ENCODE peak calls at places on chromosomes 6 and 20, in four cellular contexts. R is pancreas; F is GM23338; E is activated CD8-positive, alpha-beta T cell treated with anti-CD3 and anti-CD28 coated beads for 36 hours. N is an unnamed sample.

GRCh38 chr6:47106721-47107197 is 64.6 kb upstream of the ADGRF1 start:
- DNase-seq in E (no peak), R (no peak), F (peak; percentile 59), N (no peak)

GRCh38 chr20:46872315-46873211 is 22.1 kb upstream of the EYA2 start:
- DNase-seq in F (peak; percentile 45), R (no peak), E (peak; percentile 14), N (no peak)

GRCh38 chr6:142543576-142543975 is 241.8 kb downstream of the ADGRG6 start:
- DNase-seq in R (no peak), E (no peak), F (no peak), N (no peak)

GRCh38 chr20:51021067-51022025 is 1.6 kb downstream of the KCNG1 start:
- DNase-seq in R (no peak), F (peak; percentile 53), E (no peak), N (no peak)

GRCh38 chr6:90940812-90941481 is 354.1 kb upstream of the MAP3K7 start:
- DNase-seq in E (no peak), F (peak; percentile 76), R (no peak), N (peak; percentile 53)

GRCh38 chr6:35911871-35912653 is 8.8 kb downstream of the SRPK1 start:
- DNase-seq in F (no peak), E (no peak), R (peak; percentile 22), N (no peak)

GRCh38 chr6:13877116-13877515 is 47.6 kb upstream of the RNF182 start:
- DNase-seq in R (no peak), F (no peak), E (no peak), N (no peak)

GRCh38 chr6:41767112-41767946 is 12.4 kb downstream of the FRS3 start:
- DNase-seq in F (no peak), R (peak; percentile 51), E (no peak), N (no peak)

GRCh38 chr20:53413188-53413631 is 180.4 kb downstream of the ZNF217 start:
- DNase-seq in R (peak; percentile 43), F (peak; percentile 94), E (peak; percentile 79), N (peak; percentile 82)

GRCh38 chr6:168163096-168163731 is 84.2 kb upstream of the FRMD1 start:
- DNase-seq in F (no peak), R (peak; percentile 46), E (no peak), N (no peak)

GRCh38 chr6:24902782-24903181 is 33.0 kb downstream of the RIPOR2 start:
- DNase-seq in E (no peak), R (no peak), F (no peak), N (no peak)

GRCh38 chr20:35952480-35953410 is 1.6 kb downstream of the SCAND1 start:
- DNase-seq in E (peak; percentile 9), F (peak; percentile 21), R (peak; percentile 18), N (no peak)

GRCh38 chr6:121856296-121856695 is 420.9 kb downstream of the GJA1 start:
- DNase-seq in F (no peak), E (no peak), R (no peak), N (no peak)

GRCh38 chr6:76886900-76887299 is 576.4 kb downstream of the HTR1B start:
- DNase-seq in F (no peak), R (no peak), E (no peak), N (no peak)

GRCh38 chr6:148851683-148852556 is 105.1 kb downstream of the UST start:
- DNase-seq in E (no peak), R (peak; percentile 68), F (no peak), N (no peak)

GRCh38 chr20:9352740-9353139 is 161.7 kb upstream of the LAMP5 start:
- DNase-seq in F (no peak), R (no peak), E (no peak), N (no peak)

GRCh38 chr20:58640446-58640845 is 10.6 kb upstream of the STX16 start:
- DNase-seq in R (no peak), F (no peak), E (no peak), N (no peak)

GRCh38 chr20:58637466-58638198 is 13.5 kb upstream of the STX16 start:
- DNase-seq in F (no peak), R (no peak), E (no peak), N (no peak)

GRCh38 chr20:58636983-58637421 is 14.1 kb upstream of the STX16 start:
- DNase-seq in F (peak; percentile 78), E (no peak), R (no peak), N (no peak)

GRCh38 chr20:58638467-58639181 is 12.5 kb upstream of the STX16 start:
- DNase-seq in R (no peak), F (no peak), E (no peak), N (no peak)

DNA sequence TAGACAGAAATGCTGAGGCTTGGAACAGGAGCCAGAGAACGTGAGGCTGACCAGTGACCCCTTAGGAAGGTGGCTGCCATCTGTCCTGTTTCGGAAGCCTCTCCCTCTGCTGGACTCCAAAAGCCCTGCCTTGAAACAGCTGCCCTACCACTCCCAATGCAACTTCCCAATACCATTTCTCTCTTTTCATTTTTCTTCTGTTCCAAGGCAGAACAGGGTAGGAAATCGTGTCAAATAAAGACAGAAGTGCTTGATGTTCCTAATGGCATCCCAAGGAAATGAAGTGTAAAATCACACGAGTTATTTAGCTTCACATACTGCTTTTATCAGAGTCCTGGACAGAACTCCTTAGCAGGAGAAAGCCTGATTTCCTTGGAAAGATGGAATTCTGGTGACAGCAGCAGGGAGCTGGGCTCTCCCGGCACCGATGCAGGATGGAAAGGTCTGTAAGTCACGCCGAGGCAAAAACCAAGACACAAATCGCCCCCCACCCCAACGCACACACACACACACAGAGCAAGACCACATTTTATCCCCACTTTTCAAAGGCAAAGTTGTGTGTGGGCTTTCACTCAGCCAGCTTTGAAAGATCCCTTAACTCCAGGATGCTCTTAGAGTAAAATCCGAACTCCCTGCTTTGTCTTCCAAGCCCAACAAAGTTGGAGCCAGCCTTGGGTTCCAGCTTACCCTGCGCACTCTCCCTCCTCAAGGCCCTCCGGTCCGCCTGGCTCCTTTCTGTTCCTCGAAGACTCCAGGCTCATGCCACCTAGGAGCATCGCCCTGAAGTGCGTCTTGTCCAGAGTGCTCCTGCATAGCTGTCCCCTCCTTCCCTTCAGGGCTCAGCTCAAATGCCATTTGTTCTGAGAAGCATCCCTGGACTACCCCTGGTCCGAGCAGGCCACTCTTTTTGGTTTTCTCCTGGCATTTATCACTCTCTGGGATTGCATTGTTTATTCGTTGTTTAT is 11.6 kb upstream of the STX16 start:
- DNase-seq in E (no peak), R (no peak), F (no peak), N (no peak)
- TF ChIP-seq CTCF in E (no peak), R (no peak), F (no peak), N (no peak)

GRCh38 chr6:112795316-112795715 is 448.2 kb downstream of the RFPL4B start:
- DNase-seq in R (no peak), F (no peak), E (no peak), N (no peak)
- TF ChIP-seq CTCF in R (no peak), F (no peak), E (no peak), N (no peak)

GRCh38 chr6:98039876-98040605 is 757.0 kb upstream of the MMS22L start:
- DNase-seq in F (peak; percentile 93), R (no peak), E (no peak), N (no peak)

GRCh38 chr6:98041072-98041471 is 758.1 kb upstream of the MMS22L start:
- DNase-seq in R (no peak), E (no peak), F (peak; percentile 82), N (no peak)

GRCh38 chr6:98036344-98036743 is 753.3 kb upstream of the MMS22L start:
- DNase-seq in F (peak; percentile 75), E (no peak), R (no peak), N (no peak)

GRCh38 chr6:98039443-98039842 is 756.4 kb upstream of the MMS22L start:
- DNase-seq in E (no peak), F (peak; percentile 64), R (no peak), N (no peak)

DNA sequence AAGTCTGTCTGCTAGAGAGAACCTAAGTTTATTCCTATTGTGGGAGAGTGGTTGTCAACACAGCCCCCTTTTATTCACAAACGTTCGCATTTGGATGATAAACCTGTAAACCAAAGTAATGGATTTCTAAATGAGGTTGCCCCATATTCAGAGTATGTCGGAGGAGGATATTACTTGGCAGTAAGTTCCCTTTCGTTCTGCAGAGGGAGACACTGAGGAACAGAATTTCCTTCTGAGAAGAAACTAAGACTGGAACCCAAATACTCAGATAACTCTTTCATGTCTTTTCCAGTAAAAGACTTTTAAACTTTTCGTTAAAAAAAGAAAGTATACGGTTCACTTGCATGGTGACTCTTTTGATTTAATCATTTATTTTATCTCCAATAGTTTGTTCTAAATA is 754.6 kb upstream of the MMS22L start:
- DNase-seq in F (peak; percentile 61), E (no peak), R (no peak), N (no peak)
- TF ChIP-seq CTCF in F (peak; percentile 50), E (no peak), R (no peak), N (no peak)

GRCh38 chr20:18712877-18713276 is 100.7 kb upstream of the SCP2D1 start:
- DNase-seq in R (no peak), F (peak; percentile 69), E (no peak), N (no peak)
- TF ChIP-seq CTCF in R (no peak), F (peak; percentile 60), E (no peak), N (no peak)

GRCh38 chr6:16572317-16572716 is 188.9 kb downstream of the ATXN1 start:
- DNase-seq in E (no peak), F (no peak), R (no peak), N (no peak)

GRCh38 chr6:16570221-16570553 is 191.1 kb downstream of the ATXN1 start:
- DNase-seq in E (no peak), R (no peak), F (no peak), N (no peak)

GRCh38 chr6:16575655-16576054 is 185.6 kb downstream of the ATXN1 start:
- DNase-seq in R (no peak), F (no peak), E (no peak), N (no peak)

GRCh38 chr6:16570946-16571345 is 190.3 kb downstream of the ATXN1 start:
- DNase-seq in R (no peak), F (no peak), E (no peak), N (no peak)

DNA sequence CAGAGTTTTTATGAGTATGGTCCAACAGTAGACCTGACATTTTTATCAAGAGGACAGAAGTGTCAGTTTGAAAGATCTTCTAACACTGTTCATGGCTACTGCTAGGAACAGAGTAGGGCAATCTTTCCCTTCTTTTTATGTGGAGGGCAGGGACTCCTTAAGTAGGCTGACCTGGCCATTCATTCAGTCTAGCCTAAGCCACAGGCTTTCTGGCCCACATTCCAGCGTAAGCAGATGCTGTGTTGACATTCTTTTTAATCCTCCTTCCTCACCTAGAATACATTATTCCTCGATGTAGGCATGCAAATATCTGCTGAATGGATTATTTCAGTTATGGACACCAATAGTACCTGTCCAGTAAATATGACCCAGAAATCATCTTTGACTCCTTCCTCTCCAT is 188.3 kb downstream of the ATXN1 start:
- DNase-seq in E (no peak), F (peak; percentile 19), R (no peak), N (no peak)
- TF ChIP-seq CTCF in E (no peak), F (no peak), R (no peak), N (no peak)

GRCh38 chr6:11754625-11755289 is 23.8 kb downstream of the ADTRP start:
- DNase-seq in E (no peak), R (no peak), F (no peak), N (no peak)
- TF ChIP-seq CTCF in E (no peak), R (no peak), F (no peak), N (no peak)

DNA sequence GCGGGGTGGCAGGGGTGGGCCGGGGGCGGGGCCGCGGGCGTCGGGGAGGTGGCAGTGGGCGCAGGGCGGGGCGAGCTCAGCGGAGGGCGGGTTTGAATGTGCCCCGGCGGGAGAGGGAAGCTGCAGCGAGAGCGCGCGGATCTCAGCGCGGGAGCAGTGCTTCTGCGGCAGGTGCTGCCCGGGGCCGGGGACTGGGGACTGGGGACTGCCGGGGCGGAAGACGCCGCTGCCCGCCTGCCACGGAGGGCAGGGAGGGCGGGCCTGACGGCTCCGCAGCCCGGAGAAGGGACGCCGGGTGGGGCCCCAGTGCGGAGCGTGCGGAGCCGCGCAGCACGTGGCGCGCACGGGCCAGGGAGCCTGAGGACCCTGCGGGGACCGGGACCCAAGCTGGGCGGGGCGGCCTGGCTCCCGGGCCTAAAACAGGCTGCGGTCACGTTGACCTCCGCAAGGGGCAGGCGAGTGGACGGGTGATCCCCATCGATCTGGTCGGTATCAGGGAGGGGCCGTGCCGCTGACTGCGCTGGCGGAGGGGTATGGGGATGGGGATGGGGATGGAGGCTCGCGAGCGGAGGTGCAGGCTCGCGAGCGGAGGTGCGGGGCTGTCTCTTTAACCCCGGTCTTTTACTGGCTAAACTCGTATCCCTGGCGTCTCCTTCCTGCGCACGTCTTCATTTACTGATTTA is at the start of gene SLC29A1:
- DNase-seq in F (peak; percentile 92), R (peak; percentile 73), E (peak; percentile 88), N (peak; percentile 96)
- TF ChIP-seq CTCF in F (peak; percentile 33), R (no peak), E (no peak), N (no peak)